ENCODE peak calls at places on chromosomes 13 and 19, in eight cellular contexts. Z, Y, C, D, T, P, W and X are unnamed samples.

GRCh38 chr13:52158629-52159158 is 703 bp downstream of the NEK3 start:
- DNase-seq in T (peak; percentile 32), Y (peak; percentile 1), D (no peak), C (peak; percentile 52), P (peak; percentile 51), Z (no peak), W (no peak), X (peak; percentile 49)

GRCh38 chr13:50244913-50245574 is 229.8 kb downstream of the KCNRG start:
- DNase-seq in W (peak; percentile 12), Z (no peak), C (no peak), Y (peak; percentile 90), T (no peak), D (peak; percentile 8), P (no peak), X (no peak)

GRCh38 chr19:34504809-34505291 is 23.3 kb downstream of the WTIP start:
- DNase-seq in T (no peak), C (no peak), Y (no peak), D (no peak), P (no peak), Z (no peak), W (no peak), X (no peak)

GRCh38 chr13:101951114-101951513 is 450.7 kb downstream of the FGF14 start:
- DNase-seq in T (no peak), W (no peak), C (no peak), D (no peak), P (no peak), Z (no peak), Y (no peak), X (no peak)

GRCh38 chr19:5149930-5150329 is 181.0 kb downstream of the KDM4B start:
- DNase-seq in Y (no peak), C (no peak), Z (no peak), W (no peak), T (no peak), D (no peak), P (no peak), X (no peak)

GRCh38 chr13:96525715-96526114 is 435.8 kb downstream of the HS6ST3 start:
- DNase-seq in W (no peak), T (no peak), Z (no peak), P (no peak), Y (no peak), C (no peak), D (no peak), X (no peak)

GRCh38 chr19:35557539-35558399 is 5.7 kb downstream of the ATP4A start:
- DNase-seq in Z (peak; percentile 90), W (no peak), C (peak; percentile 80), Y (no peak), T (peak; percentile 60), P (peak; percentile 51), D (peak; percentile 34), X (peak; percentile 37)

GRCh38 chr13:107251321-107251720 is 683.4 kb upstream of the ARGLU1 start:
- DNase-seq in W (no peak), T (no peak), P (no peak), Y (no peak), Z (no peak), D (no peak), C (no peak), X (no peak)

GRCh38 chr13:102273111-102273510 is 128.7 kb downstream of the FGF14 start:
- DNase-seq in D (no peak), Y (no peak), C (no peak), W (no peak), Z (no peak), P (no peak), T (no peak), X (no peak)

DNA sequence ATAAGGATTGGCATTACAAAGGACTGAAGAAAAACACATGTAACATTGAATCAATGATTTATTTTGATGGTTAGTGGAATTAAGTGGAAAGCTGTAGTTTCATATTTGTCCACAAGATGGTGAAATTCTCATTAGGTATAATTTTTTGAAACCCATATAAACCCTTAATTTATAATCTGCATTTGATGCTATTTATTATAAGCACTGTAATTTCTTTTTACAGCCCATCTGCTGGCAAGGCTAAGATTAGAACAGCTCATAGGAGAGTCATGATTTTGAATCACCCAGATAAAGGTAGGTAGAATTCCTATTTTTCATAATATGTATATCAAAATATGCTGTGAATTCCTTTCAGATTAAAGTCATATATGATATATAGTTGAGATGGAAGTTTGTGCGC is 62.2 kb downstream of the DNAJC15 start:
- DNase-seq in C (no peak), T (no peak), D (no peak), P (no peak), Z (no peak), Y (peak; percentile 67), W (no peak), X (no peak)
- H3K27ac ChIP-seq in C (no peak overlapping the region), T (no peak overlapping the region), D (no peak overlapping the region), P (no peak overlapping the region), Z (no peak overlapping the region), Y (no peak overlapping the region), W (no peak overlapping the region), X (no peak overlapping the region)

DNA sequence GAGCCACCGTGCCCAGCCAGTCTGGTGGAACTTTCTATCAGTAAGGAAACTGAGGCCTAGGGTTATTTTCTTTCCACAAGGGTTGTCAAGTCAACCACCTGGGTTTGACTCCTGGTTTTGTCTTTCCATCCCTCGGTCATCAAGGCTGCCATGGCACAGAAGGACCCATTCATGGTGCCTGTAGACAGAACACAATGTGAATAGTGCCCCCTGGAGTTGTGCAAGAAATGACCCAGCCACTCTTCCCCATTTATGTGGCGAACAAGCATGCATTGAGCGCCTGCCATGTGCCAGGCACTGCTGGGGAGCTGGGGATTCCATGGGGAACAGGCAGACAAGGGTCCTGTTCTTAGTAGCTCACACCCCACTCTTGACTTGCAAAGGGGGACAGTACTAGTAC is 4.1 kb downstream of the SMARCA4 start:
- DNase-seq in W (no peak), T (no peak), Y (no peak), C (no peak), P (no peak), Z (no peak), D (no peak), X (no peak)
- H3K27ac ChIP-seq in W (no peak overlapping the region), T (no peak overlapping the region), Y (no peak overlapping the region), C (peak overlapping the region; percentile 9), P (no peak overlapping the region), Z (no peak overlapping the region), D (no peak overlapping the region), X (no peak overlapping the region)

GRCh38 chr13:94966380-94966779 is 254.0 kb upstream of the SOX21 start:
- DNase-seq in P (no peak), T (no peak), Y (no peak), W (no peak), Z (no peak), D (no peak), C (no peak), X (no peak)
- H3K27ac ChIP-seq in P (no peak overlapping the region), T (no peak overlapping the region), Y (no peak overlapping the region), W (no peak overlapping the region), Z (no peak overlapping the region), D (no peak overlapping the region), C (no peak overlapping the region), X (no peak overlapping the region)

GRCh38 chr19:2952953-2953481 is 8.2 kb upstream of the ZNF77 start:
- DNase-seq in C (no peak), W (no peak), P (no peak), T (no peak), Z (peak; percentile 85), D (no peak), Y (peak; percentile 89), X (no peak)
- H3K27ac ChIP-seq in C (no peak overlapping the region), W (no peak overlapping the region), P (no peak overlapping the region), T (no peak overlapping the region), Z (peak overlapping the region; percentile 90), D (no peak overlapping the region), Y (peak overlapping the region; percentile 86), X (no peak overlapping the region)

GRCh38 chr19:41399091-41399490 is 1.5 kb downstream of the BCKDHA start:
- DNase-seq in P (no peak), D (no peak), T (no peak), Y (no peak), Z (no peak), C (no peak), W (no peak), X (no peak)

GRCh38 chr19:41398603-41399002 is 985 bp downstream of the BCKDHA start:
- DNase-seq in Z (no peak), W (no peak), P (no peak), C (no peak), D (no peak), T (no peak), Y (no peak), X (no peak)

GRCh38 chr19:41399525-41399924 is 1.9 kb downstream of the BCKDHA start:
- DNase-seq in C (no peak), T (no peak), Z (no peak), P (no peak), W (no peak), D (no peak), Y (no peak), X (no peak)

GRCh38 chr19:41397086-41398041 is at the start of the genes BCKDHA and EXOSC5:
- DNase-seq in D (peak; percentile 99), C (peak; percentile 100), Y (peak; percentile 98), W (peak; percentile 98), P (peak; percentile 99), T (peak; percentile 99), Z (peak; percentile 100), X (peak; percentile 99)

DNA sequence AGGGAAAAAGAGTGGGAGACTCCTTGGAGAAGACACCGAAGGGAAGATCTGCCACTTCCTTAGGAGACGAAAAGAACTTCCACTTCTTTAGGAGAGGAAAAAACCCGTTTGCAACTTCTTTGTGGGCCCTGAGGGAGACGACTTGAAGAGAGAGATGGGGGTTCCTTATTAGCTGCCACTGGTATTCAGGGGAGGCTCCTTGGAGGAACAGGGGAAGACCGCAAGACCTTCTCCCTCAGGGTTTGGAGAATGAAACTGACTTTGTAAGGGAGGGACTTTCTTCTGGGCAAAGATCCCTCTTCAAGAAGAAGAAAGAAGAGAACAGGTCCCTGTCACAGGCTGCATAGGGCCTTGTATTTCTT is 405 bp downstream of the BCKDHA start:
- DNase-seq in P (no peak), Z (no peak), Y (no peak), C (no peak), W (no peak), D (no peak), T (no peak), X (no peak)
- H3K27ac ChIP-seq in P (peak overlapping the region; percentile 96), Z (peak overlapping the region; percentile 99), Y (peak overlapping the region; percentile 75), C (peak overlapping the region; percentile 93), W (peak overlapping the region; percentile 92), D (peak overlapping the region; percentile 98), T (peak overlapping the region; percentile 91), X (peak overlapping the region; percentile 98)

GRCh38 chr19:42313096-42313839 is at the start of gene TMEM145:
- DNase-seq in P (no peak), Z (peak; percentile 84), T (no peak), D (no peak), W (no peak), C (peak; percentile 75), Y (no peak), X (peak; percentile 63)
- H3K27ac ChIP-seq in P (no peak within 1 kb of the TSS), Z (no peak within 1 kb of the TSS), T (no peak within 1 kb of the TSS), D (no peak within 1 kb of the TSS), W (no peak within 1 kb of the TSS), C (no peak within 1 kb of the TSS), Y (no peak within 1 kb of the TSS), X (no peak within 1 kb of the TSS)

DNA sequence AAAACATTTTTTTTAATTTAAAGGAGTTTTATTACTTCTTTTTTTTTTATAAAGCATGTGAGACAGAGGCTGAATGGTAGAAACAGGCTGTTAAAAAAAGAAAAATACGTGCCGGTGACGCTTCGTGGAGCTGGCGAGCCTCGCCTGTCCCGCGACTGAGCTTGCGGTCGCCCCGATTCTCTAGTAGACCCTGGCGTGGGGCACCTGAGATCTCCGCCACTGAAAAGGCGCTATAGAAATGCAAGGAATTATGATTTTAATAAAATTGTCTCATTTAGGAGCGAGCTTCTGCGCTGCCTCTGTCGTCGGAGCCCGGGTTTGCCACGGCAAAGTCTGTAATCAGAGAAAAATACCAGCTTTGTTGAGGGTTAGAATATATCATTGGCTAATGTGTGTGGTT is 18.4 kb downstream of the NFIX start:
- DNase-seq in Z (no peak), Y (peak; percentile 61), D (no peak), P (no peak), T (no peak), C (no peak), W (no peak), X (no peak)
- H3K27ac ChIP-seq in Z (no peak overlapping the region), Y (peak overlapping the region; percentile 81), D (no peak overlapping the region), P (peak overlapping the region; percentile 94), T (peak overlapping the region; percentile 84), C (peak overlapping the region; percentile 99), W (peak overlapping the region; percentile 98), X (peak overlapping the region; percentile 67)